ENCODE peak calls at places on chromosomes 1 and 21, in five cellular contexts. U is fibroblast of lung, I is HCT116, N is H9, B is IMR-90. T is an unnamed sample. For H3K27me3, the result is how much of the 10 kb centered on the place peaks cover.

GRCh38 chr1:99441234-99442095 is 177.2 kb downstream of the PLPPR4 start:
- DNase-seq in U (peak), I (no peak), N (no peak), B (peak), T (no peak)

GRCh38 chr1:9996624-9997582 is at the start of gene RBP7:
- DNase-seq in U (no peak), B (no peak), I (no peak), N (peak), T (peak)

GRCh38 chr1:231779081-231779480 is 152.5 kb downstream of the DISC1 start:
- DNase-seq in B (no peak), N (no peak), U (no peak), I (no peak), T (no peak)

GRCh38 chr1:68174173-68175113 is 57.9 kb downstream of the WLS start:
- DNase-seq in U (peak), N (no peak), I (peak), B (peak), T (no peak)

GRCh38 chr1:226870323-226871046 is at the start of gene PSEN2:
- DNase-seq in U (peak), B (peak), N (peak), I (peak), T (peak)

GRCh38 chr1:13892141-13892670 is 192.2 kb downstream of the PRDM2 start:
- DNase-seq in B (no peak), I (no peak), N (no peak), U (no peak), T (peak)

GRCh38 chr1:100400332-100400933 is 48.1 kb downstream of the CDC14A start:
- DNase-seq in I (no peak), N (peak), B (no peak), U (no peak), T (peak)

GRCh38 chr1:64474639-64475038 is 4.7 kb downstream of the CACHD1 start:
- DNase-seq in N (no peak), U (peak), I (no peak), B (no peak), T (peak)

GRCh38 chr1:114350731-114351445 is 160.1 kb downstream of the TRIM33 start:
- DNase-seq in B (no peak), N (no peak), I (no peak), U (no peak), T (no peak)

GRCh38 chr1:155729031-155729898 is 40.4 kb downstream of the DAP3 start:
- DNase-seq in B (peak), I (peak), U (peak), N (peak), T (peak)

GRCh38 chr1:16605532-16605931 is 7.8 kb downstream of the NBPF1 start:
- DNase-seq in U (no peak), N (peak), B (no peak), I (no peak), T (peak)

GRCh38 chr1:51605961-51606723 is 10.8 kb upstream of the OSBPL9 start:
- DNase-seq in N (peak), I (no peak), B (no peak), U (no peak), T (no peak)

GRCh38 chr1:41366428-41367101 is 5.3 kb downstream of the FOXO6 start:
- DNase-seq in B (no peak), U (no peak), N (no peak), I (no peak), T (no peak)

GRCh38 chr1:31376374-31377134 is 3.7 kb upstream of the FABP3 start:
- DNase-seq in I (no peak), U (peak), N (peak), B (peak), T (peak)

GRCh38 chr1:47580451-47580980 is 142.7 kb downstream of the FOXD2 start:
- DNase-seq in N (peak), I (no peak), B (no peak), U (no peak), T (peak)

GRCh38 chr1:47587891-47588582 is 150.2 kb downstream of the FOXD2 start:
- DNase-seq in I (no peak), U (no peak), N (peak), B (no peak), T (peak)

GRCh38 chr1:47582891-47583608 is 145.2 kb downstream of the FOXD2 start:
- DNase-seq in B (no peak), N (peak), I (no peak), U (peak), T (peak)

GRCh38 chr1:47585141-47585902 is 147.5 kb downstream of the FOXD2 start:
- DNase-seq in N (no peak), I (no peak), U (no peak), B (no peak), T (no peak)

DNA sequence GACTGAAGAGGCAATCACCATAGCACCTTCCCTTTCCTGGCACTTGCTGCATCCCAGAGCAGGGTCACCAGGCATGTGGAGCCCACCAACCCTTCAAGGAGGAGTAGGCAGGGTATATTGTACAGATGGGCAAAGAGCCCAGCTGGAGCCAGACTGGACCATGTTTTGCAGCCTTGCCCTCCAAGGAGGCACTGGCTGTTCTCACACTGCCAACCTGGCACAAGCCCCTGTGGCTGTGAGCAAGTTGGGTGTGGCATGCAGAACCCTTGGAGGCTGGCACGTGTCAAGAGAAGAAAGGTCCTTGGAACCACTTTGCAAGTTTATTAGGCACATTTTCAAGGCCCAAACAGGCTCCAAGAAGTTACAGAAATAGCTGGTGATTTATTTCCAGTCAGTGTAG is 146.4 kb downstream of the FOXD2 start:
- DNase-seq in B (no peak), U (no peak), I (no peak), N (peak), T (peak)
- H3K9ac ChIP-seq in B (no peak), U (no peak), I (no peak), N (no peak), T (no peak)

GRCh38 chr1:83766182-83766825 is 232.6 kb downstream of the TTLL7 start:
- DNase-seq in N (no peak), U (no peak), B (no peak), I (no peak), T (no peak)

GRCh38 chr1:83762419-83762818 is 236.5 kb downstream of the TTLL7 start:
- DNase-seq in B (no peak), U (no peak), I (no peak), N (no peak), T (no peak)

GRCh38 chr1:83764209-83764608 is 234.7 kb downstream of the TTLL7 start:
- DNase-seq in U (no peak), N (no peak), I (no peak), B (no peak), T (no peak)

GRCh38 chr1:83763281-83764095 is 235.4 kb downstream of the TTLL7 start:
- DNase-seq in I (no peak), N (no peak), B (no peak), U (no peak), T (no peak)

DNA sequence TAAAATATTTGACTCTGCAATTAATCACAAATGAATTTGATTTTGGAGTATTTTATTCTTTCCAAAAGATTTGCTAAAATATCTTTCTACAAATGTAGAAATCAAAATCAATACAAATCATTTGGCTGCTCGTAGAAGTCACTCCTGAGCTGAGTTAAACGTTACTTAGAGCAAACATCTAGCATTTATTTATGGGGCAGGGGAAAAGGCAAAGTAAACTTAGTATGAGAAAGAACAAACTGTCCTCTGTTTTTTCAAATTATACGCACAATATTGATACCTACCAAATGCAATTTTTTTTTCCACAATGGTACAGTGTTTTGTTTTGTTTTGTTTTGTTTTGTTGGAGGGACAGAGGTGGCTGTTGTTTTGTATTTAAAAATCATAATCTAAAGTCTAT is 233.8 kb downstream of the TTLL7 start:
- DNase-seq in B (no peak), I (no peak), N (no peak), U (no peak), T (no peak)
- H3K27me3 ChIP-seq in B (under half), I (under half), N (under half), U (under half), T (under half)

GRCh38 chr1:211605034-211605433 is 26.1 kb upstream of the SLC30A1 start:
- DNase-seq in N (no peak), I (no peak), B (no peak), U (no peak), T (no peak)

GRCh38 chr1:211606327-211606913 is 27.5 kb upstream of the SLC30A1 start:
- DNase-seq in N (no peak), U (no peak), I (no peak), B (no peak), T (no peak)

GRCh38 chr1:211605613-211606326 is 26.8 kb upstream of the SLC30A1 start:
- DNase-seq in N (no peak), B (no peak), I (no peak), U (no peak), T (no peak)

GRCh38 chr1:211607752-211608478 is 29.0 kb upstream of the SLC30A1 start:
- DNase-seq in N (no peak), U (no peak), B (no peak), I (no peak), T (no peak)

GRCh38 chr1:211606914-211607751 is 28.2 kb upstream of the SLC30A1 start:
- DNase-seq in B (no peak), U (no peak), N (no peak), I (no peak), T (no peak)
- H3K9ac ChIP-seq in B (no peak), U (no peak), N (no peak), I (no peak), T (no peak)

DNA sequence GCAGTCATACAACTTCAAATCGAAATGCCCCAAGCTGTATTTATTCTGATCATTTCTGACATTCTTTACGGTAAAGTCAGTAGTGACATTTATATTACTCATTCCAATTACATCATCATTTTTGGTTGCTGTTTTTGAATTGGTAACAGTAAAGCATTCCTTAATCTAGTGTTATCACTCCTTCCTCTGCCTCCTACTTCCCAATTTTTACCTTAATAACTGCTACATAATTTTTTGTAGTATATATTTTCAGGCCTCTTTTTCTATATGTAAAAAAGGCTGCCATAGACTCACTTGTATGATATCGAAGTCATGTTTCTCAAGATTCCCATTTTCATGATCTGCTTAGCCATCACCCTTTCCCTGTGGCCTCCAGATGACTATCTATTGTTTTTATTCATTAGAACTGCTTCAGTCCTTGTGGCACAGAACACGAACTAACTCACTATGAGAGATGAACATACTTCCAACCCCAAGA is 167.2 kb downstream of the RUNX1 start:
- DNase-seq in U (peak), I (no peak), N (no peak), B (peak), T (no peak)
- H3K27me3 ChIP-seq in U (under half), I (under half), N (under half), B (under half), T (under half)